ENCODE peak calls at places on chromosomes 3 and 15, in seven cellular contexts. N is NCI-H1105, U is activated gamma-delta T cell treated with Interleukin-2 at 50 U/mL for 16 hours, Z is COR-L47, C is OCI-LY7, Y is NCI-H460, W is fibroblast of pulmonary artery. G is an unnamed sample.

GRCh38 chr15:69359724-69360123 is 54.4 kb upstream of the KIF23 start:
- DNase-seq in W (peak), U (no peak), C (no peak), Y (no peak), Z (no peak), N (no peak), G (no peak)

GRCh38 chr15:38072507-38073277 is 138.3 kb downstream of the TMCO5A start:
- DNase-seq in W (peak), Y (peak), N (peak), Z (no peak), U (no peak), C (peak), G (no peak)

GRCh38 chr3:48222616-48223513 is at the start of gene CAMP:
- DNase-seq in Z (peak), Y (no peak), U (no peak), W (peak), C (peak), N (no peak), G (no peak)

GRCh38 chr3:114499986-114500385 is 206.2 kb downstream of the TIGIT start:
- DNase-seq in Z (no peak), C (no peak), Y (no peak), U (no peak), N (no peak), W (peak), G (no peak)

GRCh38 chr3:156654834-156655233 is 19.6 kb upstream of the TIPARP start:
- DNase-seq in U (no peak), N (no peak), Y (no peak), C (no peak), Z (no peak), W (no peak), G (no peak)

GRCh38 chr3:18195836-18196235 is 229.3 kb downstream of the SATB1 start:
- DNase-seq in Y (no peak), W (no peak), Z (no peak), U (no peak), N (no peak), C (no peak), G (no peak)

GRCh38 chr3:196569003-196569516 is 600 bp downstream of the FBXO45 start:
- DNase-seq in U (peak), C (peak), W (peak), N (peak), Y (no peak), Z (peak), G (peak)

GRCh38 chr3:107045791-107046190 is 331.4 kb upstream of the CCDC54 start:
- DNase-seq in W (no peak), Z (no peak), N (no peak), Y (no peak), U (no peak), C (no peak), G (no peak)

GRCh38 chr3:11950576-11950975 is 53.6 kb upstream of the SYN2 start:
- DNase-seq in Y (no peak), U (no peak), N (no peak), Z (no peak), C (no peak), W (no peak), G (no peak)

GRCh38 chr3:53232641-53233377 is 23.0 kb downstream of the TKT start:
- DNase-seq in Y (no peak), U (no peak), C (no peak), W (no peak), Z (no peak), N (no peak), G (no peak)

GRCh38 chr3:66133853-66134445 is 86.9 kb upstream of the SLC25A26 start:
- DNase-seq in N (no peak), Z (no peak), C (no peak), U (no peak), W (no peak), Y (no peak), G (no peak)

GRCh38 chr15:82966671-82967071 is 14.2 kb upstream of the HOMER2 start:
- DNase-seq in Z (no peak), Y (no peak), W (no peak), N (no peak), C (no peak), U (no peak), G (no peak)

GRCh38 chr3:385151-385550 is 188.6 kb downstream of the CHL1 start:
- DNase-seq in N (no peak), W (peak), Y (no peak), U (no peak), Z (no peak), C (no peak), G (no peak)

GRCh38 chr3:81068546-81068945 is 692.9 kb downstream of the GBE1 start:
- DNase-seq in U (no peak), W (no peak), C (no peak), Y (no peak), N (no peak), Z (no peak), G (no peak)

GRCh38 chr3:71016141-71016845 is 567.2 kb downstream of the FOXP1 start:
- DNase-seq in C (no peak), N (no peak), Y (no peak), Z (no peak), W (peak), U (no peak), G (no peak)

GRCh38 chr15:73866881-73867410 is 6.4 kb upstream of the TBC1D21 start:
- DNase-seq in N (no peak), Z (no peak), U (no peak), Y (no peak), W (no peak), C (no peak), G (no peak)

GRCh38 chr3:20930034-20930433 is 744.0 kb upstream of the SGO1 start:
- DNase-seq in C (peak), Z (peak), N (no peak), Y (no peak), U (no peak), W (peak), G (no peak)

GRCh38 chr3:111227216-111227615 is 155.6 kb downstream of the NECTIN3 start:
- DNase-seq in C (no peak), U (no peak), Z (no peak), N (no peak), W (peak), Y (no peak), G (no peak)

GRCh38 chr3:122691195-122691594 is 10.6 kb downstream of the PARP14 start:
- DNase-seq in C (no peak), W (peak), Z (no peak), U (no peak), N (no peak), Y (no peak), G (no peak)